ENCODE peak calls at places on chromosomes 11 and 22, in nine cellular contexts. G is CD8-positive, alpha-beta T cell; U is sigmoid colon; R is cardiac muscle cell; Z is body of pancreas; O is upper lobe of right lung; J is CD4-positive, alpha-beta memory T cell; Y is epithelial cell of esophagus; I is brain microvascular endothelial cell. Q is an unnamed sample.

GRCh38 chr11:31768744-31769143 is 42.4 kb downstream of the PAX6 start:
- DNase-seq in G (no peak), U (no peak), R (no peak), Z (no peak), O (no peak), J (no peak), Y (no peak), I (no peak), Q (peak)

GRCh38 chr11:59189986-59190385 is 18.1 kb downstream of the DTX4 start:
- DNase-seq in G (no peak), U (no peak), R (no peak), Z (no peak), O (no peak), J (no peak), Y (no peak), I (no peak), Q (no peak)

GRCh38 chr22:47976219-47976618 is 1213.8 kb downstream of the TBC1D22A start:
- DNase-seq in G (no peak), U (no peak), R (no peak), Z (no peak), O (no peak), J (no peak), Y (no peak), I (no peak), Q (no peak)

GRCh38 chr22:44366372-44367310 is 53.9 kb upstream of the SHISAL1 start:
- DNase-seq in G (no peak), U (peak), R (no peak), Z (no peak), O (peak), J (no peak), Y (no peak), I (no peak), Q (no peak)

GRCh38 chr11:45560935-45561330 is 104.5 kb downstream of the CHST1 start:
- DNase-seq in G (no peak), U (no peak), R (no peak), Z (no peak), O (no peak), J (no peak), Y (no peak), I (no peak), Q (no peak)

GRCh38 chr11:42296910-42297309 is 837.5 kb upstream of the LRRC4C start:
- DNase-seq in G (no peak), U (no peak), R (no peak), Z (no peak), O (no peak), J (no peak), Y (no peak), I (no peak), Q (no peak)

GRCh38 chr11:72585762-72586590 is 88.2 kb downstream of the PDE2A start:
- DNase-seq in G (peak), U (peak), R (peak), Z (peak), O (no peak), J (peak), Y (peak), I (peak), Q (peak)

GRCh38 chr11:10379871-10380568 is 75.0 kb upstream of the AMPD3 start:
- DNase-seq in G (no peak), U (no peak), R (no peak), Z (peak), O (no peak), J (no peak), Y (peak), I (no peak), Q (no peak)

GRCh38 chr11:123567466-123567865 is 87.0 kb downstream of the SCN3B start:
- DNase-seq in G (no peak), U (no peak), R (no peak), Z (no peak), O (no peak), J (no peak), Y (no peak), I (no peak), Q (no peak)

DNA sequence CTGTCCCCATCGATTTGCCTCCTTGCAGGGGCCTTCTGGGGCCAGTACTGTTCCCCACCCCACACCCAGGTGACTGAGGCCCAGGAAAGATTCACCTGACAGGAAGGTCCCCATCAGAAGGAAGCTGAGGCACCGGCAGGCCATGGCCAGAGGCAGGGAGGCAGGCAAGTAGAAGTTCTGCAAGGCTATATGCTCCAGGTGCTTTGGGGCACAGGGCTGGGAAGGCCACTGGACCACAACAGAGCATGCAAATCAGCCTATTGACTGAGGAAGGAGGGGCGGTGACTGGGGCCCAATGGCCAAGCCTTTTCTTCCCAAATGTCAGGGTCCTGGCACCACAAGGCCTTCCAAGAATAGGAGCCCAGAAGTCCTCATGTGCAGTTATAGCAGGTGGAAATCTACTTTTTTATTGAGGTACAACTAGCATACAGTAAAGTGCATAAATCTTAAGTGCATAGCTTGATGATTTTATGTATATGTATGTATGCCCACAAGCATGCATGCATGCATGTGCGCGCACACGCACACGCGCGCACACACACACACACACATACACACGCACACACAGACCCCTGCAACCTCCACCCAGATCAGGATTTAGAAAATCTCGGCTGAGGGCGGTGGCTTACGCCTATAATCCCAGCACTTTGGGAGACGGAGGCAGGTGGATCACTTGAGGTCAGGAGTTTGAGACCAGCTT is at the start of gene VPREB3:
- DNase-seq in G (no peak), U (no peak), R (no peak), Z (no peak), O (no peak), J (no peak), Y (no peak), I (no peak), Q (peak)
- H3K4me3 ChIP-seq in G (no peak), U (no peak), R (no peak), Z (no peak), O (no peak), J (no peak), Y (no peak), I (no peak), Q (peak)

DNA sequence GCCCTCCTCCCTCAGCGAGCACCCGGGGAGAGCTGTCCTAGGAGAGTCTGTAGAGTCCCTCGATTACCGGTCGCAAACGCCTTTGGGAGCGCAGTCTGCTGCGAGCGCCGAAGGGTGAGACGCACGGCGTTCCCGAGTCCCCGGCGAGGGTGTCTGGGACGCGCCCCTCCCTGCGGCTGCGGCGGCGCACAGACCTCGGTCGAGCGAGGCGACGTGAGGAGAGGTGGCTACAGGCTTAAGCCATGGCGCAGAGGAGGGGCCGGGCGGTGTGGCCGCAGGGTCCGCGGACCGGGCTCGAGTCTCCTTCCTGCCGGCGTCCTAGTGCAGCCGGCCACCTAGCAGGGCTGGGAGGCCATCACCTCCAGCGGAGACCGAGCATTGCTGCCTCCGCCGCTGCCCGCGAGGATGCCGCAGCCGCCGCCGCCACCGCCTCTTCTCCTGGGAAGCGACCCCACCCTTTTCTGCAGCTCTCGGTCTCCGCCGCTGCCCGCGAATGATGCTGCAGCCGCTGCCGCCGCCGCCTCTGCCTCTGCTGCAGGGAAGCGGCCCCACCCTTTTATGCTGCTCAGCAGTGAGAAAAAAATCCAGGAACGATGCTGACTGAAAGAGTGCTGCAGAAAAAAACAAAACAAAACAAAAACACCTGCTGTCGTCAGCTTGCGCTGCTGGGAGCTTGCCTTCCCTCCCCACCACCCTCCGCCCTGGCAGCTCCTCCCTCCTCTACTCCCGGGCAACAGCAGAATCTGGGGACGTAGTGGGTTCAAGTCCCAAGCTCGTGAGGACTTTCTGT is at the start of gene MAP6:
- DNase-seq in G (no peak), U (no peak), R (peak), Z (no peak), O (no peak), J (peak), Y (peak), I (no peak), Q (peak)
- H3K4me3 ChIP-seq in G (peak), U (peak), R (peak), Z (no peak), O (peak), J (no peak), Y (no peak), I (peak), Q (peak)

DNA sequence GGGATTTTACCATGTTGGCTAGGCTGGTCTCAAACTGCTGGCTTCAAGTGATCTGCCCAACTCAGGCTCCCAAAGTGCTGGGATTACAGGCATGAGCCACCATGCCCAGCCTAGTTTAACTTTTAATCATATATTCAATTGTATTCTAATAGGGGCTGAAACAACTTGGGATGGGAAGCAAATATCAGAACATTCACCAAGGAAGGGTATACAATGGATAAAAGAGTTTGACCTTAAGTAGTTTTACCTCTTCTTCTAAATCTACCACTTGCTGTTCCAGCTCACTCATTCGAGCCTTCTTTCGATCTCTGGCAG is 1.6 kb downstream of the XBP1 start:
- DNase-seq in G (no peak), U (no peak), R (no peak), Z (no peak), O (no peak), J (no peak), Y (no peak), I (peak), Q (no peak)
- H3K4me3 ChIP-seq in G (peak), U (peak), R (peak), Z (peak), O (peak), J (peak), Y (peak), I (peak), Q (peak)

GRCh38 chr11:1541474-1542204 is 30.4 kb downstream of the DUSP8 start:
- DNase-seq in G (no peak), U (no peak), R (no peak), Z (no peak), O (no peak), J (no peak), Y (no peak), I (no peak), Q (no peak)

GRCh38 chr11:1534682-1535081 is 37.4 kb downstream of the DUSP8 start:
- DNase-seq in G (no peak), U (no peak), R (no peak), Z (no peak), O (no peak), J (no peak), Y (no peak), I (no peak), Q (no peak)

GRCh38 chr11:1540074-1540473 is 32.0 kb downstream of the DUSP8 start:
- DNase-seq in G (no peak), U (no peak), R (no peak), Z (no peak), O (no peak), J (no peak), Y (no peak), I (no peak), Q (no peak)

GRCh38 chr11:1536065-1536843 is 35.8 kb downstream of the DUSP8 start:
- DNase-seq in G (no peak), U (no peak), R (peak), Z (no peak), O (no peak), J (no peak), Y (peak), I (no peak), Q (no peak)

GRCh38 chr11:1538153-1538552 is 33.9 kb downstream of the DUSP8 start:
- DNase-seq in G (no peak), U (no peak), R (no peak), Z (no peak), O (no peak), J (no peak), Y (no peak), I (no peak), Q (no peak)
- H3K4me3 ChIP-seq in G (no peak), U (no peak), R (no peak), Z (no peak), O (no peak), J (no peak), Y (no peak), I (no peak), Q (no peak)

GRCh38 chr11:9310485-9310884 is 3.9 kb downstream of the TMEM41B start:
- DNase-seq in G (no peak), U (no peak), R (no peak), Z (no peak), O (no peak), J (no peak), Y (no peak), I (no peak), Q (no peak)

GRCh38 chr11:9314291-9315077 is at the start of gene TMEM41B:
- DNase-seq in G (peak), U (peak), R (peak), Z (peak), O (peak), J (peak), Y (peak), I (peak), Q (peak)

GRCh38 chr11:9315078-9315688 is 790 bp upstream of the TMEM41B start:
- DNase-seq in G (no peak), U (no peak), R (no peak), Z (peak), O (no peak), J (no peak), Y (peak), I (no peak), Q (no peak)

GRCh38 chr11:9316334-9316733 is 1.9 kb upstream of the TMEM41B start:
- DNase-seq in G (no peak), U (no peak), R (no peak), Z (no peak), O (no peak), J (no peak), Y (no peak), I (no peak), Q (no peak)

DNA sequence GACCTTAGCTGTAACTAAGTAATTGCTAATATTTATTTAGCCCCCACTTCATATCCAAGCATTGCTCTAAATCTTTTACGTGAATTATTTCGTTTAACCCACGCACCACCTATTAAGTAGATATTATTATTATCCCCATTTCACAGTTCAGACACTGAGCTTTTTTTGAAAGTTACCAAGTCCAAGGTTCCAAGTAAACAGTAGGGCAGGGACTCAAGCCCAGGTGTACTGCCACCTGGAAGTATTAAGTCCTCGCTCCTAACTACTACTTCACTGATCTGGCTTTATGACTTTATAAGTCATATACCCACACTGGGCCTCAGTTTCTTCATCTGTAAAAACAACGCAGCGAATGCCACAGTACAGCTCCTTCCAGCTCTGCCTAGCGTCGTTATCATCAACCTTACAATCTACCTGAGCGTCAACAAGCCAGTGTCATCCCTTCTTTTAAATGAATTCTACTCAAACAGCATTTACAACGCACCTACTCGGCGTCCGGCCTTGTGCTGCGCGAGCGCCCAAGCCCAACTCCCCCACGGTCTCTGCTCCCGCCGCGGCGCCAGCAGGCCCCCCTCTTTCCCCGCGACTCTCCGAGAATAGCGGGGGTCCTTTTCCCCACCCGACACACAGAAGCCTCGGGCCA is 624 bp downstream of the TMEM41B start:
- DNase-seq in G (peak), U (peak), R (peak), Z (no peak), O (no peak), J (no peak), Y (peak), I (no peak), Q (peak)
- H3K4me3 ChIP-seq in G (peak), U (peak), R (peak), Z (peak), O (peak), J (peak), Y (peak), I (peak), Q (peak)

GRCh38 chr11:6323291-6323905 is 3.1 kb upstream of the CAVIN3 start:
- DNase-seq in G (no peak), U (no peak), R (no peak), Z (peak), O (no peak), J (no peak), Y (no peak), I (no peak), Q (no peak)
- H3K4me3 ChIP-seq in G (no peak), U (no peak), R (no peak), Z (no peak), O (no peak), J (no peak), Y (no peak), I (no peak), Q (no peak)

GRCh38 chr11:57428643-57429042 is 1.7 kb upstream of the SLC43A3 start:
- DNase-seq in G (no peak), U (no peak), R (no peak), Z (no peak), O (no peak), J (no peak), Y (no peak), I (no peak), Q (no peak)

GRCh38 chr11:57426439-57426753 is 525 bp downstream of the SLC43A3 start:
- DNase-seq in G (no peak), U (no peak), R (no peak), Z (peak), O (no peak), J (no peak), Y (peak), I (no peak), Q (peak)

GRCh38 chr11:57425565-57426438 is 1.1 kb downstream of the SLC43A3 start:
- DNase-seq in G (no peak), U (peak), R (no peak), Z (peak), O (peak), J (no peak), Y (peak), I (no peak), Q (peak)

GRCh38 chr11:57426754-57427691 is at the start of gene SLC43A3:
- DNase-seq in G (peak), U (peak), R (peak), Z (peak), O (peak), J (peak), Y (peak), I (peak), Q (peak)

GRCh38 chr11:57427692-57428082 is 766 bp upstream of the SLC43A3 start:
- DNase-seq in G (no peak), U (peak), R (no peak), Z (peak), O (no peak), J (no peak), Y (peak), I (no peak), Q (no peak)
- H3K4me3 ChIP-seq in G (no peak), U (peak), R (no peak), Z (no peak), O (no peak), J (no peak), Y (no peak), I (no peak), Q (peak)